ENCODE peak calls at places on chromosomes 3 and 15, in six cellular contexts. J is ovary; W is upper lobe of left lung; S is stimulated activated CD8-positive, alpha-beta memory T cell treated with anti-CD3 and anti-CD28 coated beads, Interleukin-15, amount 100 ng/mL, for 24 hours; X is EL; O is activated naive CD8-positive, alpha-beta T cell treated with anti-CD3 and anti-CD28 coated beads, Interleukin-2, amount 10 ng/mL, durations not matched to agents 7 days and 5 days. D is an unnamed sample.
A peak's percentile ranks its signal among the peaks of the same experiment; 100 is the strongest.

GRCh38 chr3:142863010-142863787 is 25.7 kb downstream of the PCOLCE2 start:
- DNase-seq in J (no peak), X (peak; percentile 72), W (no peak), O (no peak), S (no peak), D (no peak)

GRCh38 chr3:170360916-170361315 is 3.4 kb downstream of the SKIL start:
- DNase-seq in W (no peak), J (no peak), S (no peak), X (no peak), O (no peak), D (no peak)

GRCh38 chr3:82558081-82558480 is 796.6 kb upstream of the GBE1 start:
- DNase-seq in J (no peak), W (no peak), S (no peak), O (no peak), X (no peak), D (no peak)

GRCh38 chr15:92869263-92869940 is 30.7 kb upstream of the CHD2 start:
- DNase-seq in J (no peak), S (no peak), O (no peak), X (peak; percentile 86), W (no peak), D (no peak)

GRCh38 chr15:68256675-68257450 is 20.7 kb upstream of the FEM1B start:
- DNase-seq in O (peak; percentile 74), X (peak; percentile 80), S (peak; percentile 7), J (peak; percentile 94), W (peak; percentile 91), D (peak; percentile 80)

GRCh38 chr3:37666618-37667017 is 195.1 kb upstream of the CTDSPL start:
- DNase-seq in S (no peak), O (no peak), W (no peak), X (no peak), J (no peak), D (no peak)

GRCh38 chr15:101169457-101170071 is 82.3 kb downstream of the CHSY1 start:
- DNase-seq in W (no peak), O (peak; percentile 31), S (no peak), J (no peak), X (peak; percentile 49), D (no peak)

GRCh38 chr15:100170280-100170654 is 171.5 kb downstream of the ADAMTS17 start:
- DNase-seq in O (no peak), W (no peak), J (peak; percentile 29), X (no peak), S (no peak), D (no peak)

GRCh38 chr15:20340931-20341661 is 200.5 kb downstream of the GOLGA6L6 start:
- DNase-seq in O (peak; percentile 43), W (peak; percentile 97), S (no peak), X (no peak), J (peak; percentile 69), D (peak; percentile 50)

GRCh38 chr15:60528530-60528929 is 49.6 kb upstream of the ICE2 start:
- DNase-seq in S (no peak), W (no peak), O (no peak), X (no peak), J (no peak), D (no peak)

GRCh38 chr3:44962606-44963393 is 13.2 kb downstream of the ZDHHC3 start:
- DNase-seq in X (peak; percentile 34), J (no peak), O (no peak), S (no peak), W (peak; percentile 61), D (no peak)

GRCh38 chr3:139297588-139298311 is 46.1 kb upstream of the MRPS22 start:
- DNase-seq in X (no peak), O (no peak), J (no peak), S (no peak), W (no peak), D (no peak)

GRCh38 chr3:169227911-169228310 is 435.6 kb downstream of the MECOM start:
- DNase-seq in O (no peak), S (no peak), J (no peak), X (peak; percentile 10), W (no peak), D (no peak)

GRCh38 chr3:71723452-71724170 is 1.6 kb downstream of the EIF4E3 start:
- DNase-seq in J (no peak), O (no peak), X (no peak), W (no peak), S (no peak), D (no peak)

D was measured in pancreas.